ENCODE peak calls at places on chromosomes 11 and 22, in five cellular contexts. K is A549, Z is GM23248, L is sigmoid colon, X is fibroblast of lung. T is an unnamed sample.

GRCh38 chr22:30370681-30371080 is 13.9 kb downstream of the CCDC157 start:
- DNase-seq in L (no peak), X (no peak), K (no peak), Z (no peak), T (no peak)

GRCh38 chr22:30043181-30043580 is 37.1 kb upstream of the HORMAD2 start:
- DNase-seq in K (no peak), L (no peak), Z (no peak), X (no peak), T (no peak)

GRCh38 chr11:77421041-77421723 is 52.7 kb downstream of the PAK1 start:
- DNase-seq in L (no peak), Z (no peak), K (no peak), X (no peak), T (no peak)

GRCh38 chr11:5575159-5575558 is 5.5 kb upstream of the OR52B6 start:
- DNase-seq in X (no peak), K (no peak), L (no peak), Z (no peak), T (no peak)

GRCh38 chr11:117039897-117040296 is 58.3 kb downstream of the SIK3 start:
- DNase-seq in X (no peak), K (no peak), L (no peak), Z (peak; percentile 25), T (no peak)

GRCh38 chr22:42316988-42317387 is 46.5 kb upstream of the TCF20 start:
- DNase-seq in Z (peak; percentile 80), L (peak; percentile 87), X (no peak), K (no peak), T (peak; percentile 52)

GRCh38 chr11:67033661-67034166 is 10.8 kb downstream of the SYT12 start:
- DNase-seq in L (no peak), X (peak; percentile 93), Z (peak; percentile 97), K (no peak), T (peak; percentile 96)

GRCh38 chr11:63802637-63803414 is 10.4 kb upstream of the SPINDOC start:
- DNase-seq in L (no peak), K (peak; percentile 74), Z (peak; percentile 76), X (peak; percentile 61), T (peak; percentile 21)

GRCh38 chr11:33608386-33608785 is 92.2 kb downstream of the C11orf91 start:
- DNase-seq in L (no peak), Z (no peak), X (no peak), K (no peak), T (no peak)

DNA sequence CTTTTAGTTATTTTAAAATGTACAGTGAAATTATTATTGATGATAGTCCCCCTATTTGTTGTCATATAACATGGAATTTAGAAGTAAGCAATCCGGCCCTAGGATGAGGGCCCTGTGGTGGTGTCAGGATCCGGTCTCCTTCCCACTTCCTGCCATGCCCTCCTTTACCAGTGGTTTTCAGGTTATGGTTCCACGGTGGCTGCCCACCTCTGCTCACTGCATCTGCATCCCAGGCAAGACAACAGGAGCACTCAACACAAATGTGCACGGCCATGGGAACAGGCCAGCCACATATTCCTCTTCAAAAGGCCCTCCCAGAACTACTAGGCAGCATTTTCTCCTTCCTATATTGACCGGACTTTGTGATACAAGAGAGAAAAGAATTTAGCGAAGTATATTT is 1007.2 kb downstream of the TBC1D22A start:
- DNase-seq in X (no peak), Z (no peak), L (no peak), K (no peak), T (no peak)
- H3K4me3 ChIP-seq in X (no peak overlapping the region), Z (no peak overlapping the region), L (no peak overlapping the region), K (no peak overlapping the region), T (no peak overlapping the region)

GRCh38 chr11:61507962-61508824 is at the start of gene LRRC10B:
- DNase-seq in X (no peak), K (peak; percentile 36), L (no peak), Z (peak; percentile 49), T (no peak)

GRCh38 chr11:61510980-61511373 is 2.4 kb downstream of the LRRC10B start:
- DNase-seq in K (no peak), L (no peak), Z (no peak), X (no peak), T (no peak)

GRCh38 chr11:61510178-61510979 is 1.8 kb downstream of the LRRC10B start:
- DNase-seq in L (no peak), Z (no peak), X (no peak), K (no peak), T (no peak)

GRCh38 chr11:61511383-61511782 is 2.8 kb downstream of the LRRC10B start:
- DNase-seq in L (no peak), K (no peak), X (no peak), Z (no peak), T (no peak)

DNA sequence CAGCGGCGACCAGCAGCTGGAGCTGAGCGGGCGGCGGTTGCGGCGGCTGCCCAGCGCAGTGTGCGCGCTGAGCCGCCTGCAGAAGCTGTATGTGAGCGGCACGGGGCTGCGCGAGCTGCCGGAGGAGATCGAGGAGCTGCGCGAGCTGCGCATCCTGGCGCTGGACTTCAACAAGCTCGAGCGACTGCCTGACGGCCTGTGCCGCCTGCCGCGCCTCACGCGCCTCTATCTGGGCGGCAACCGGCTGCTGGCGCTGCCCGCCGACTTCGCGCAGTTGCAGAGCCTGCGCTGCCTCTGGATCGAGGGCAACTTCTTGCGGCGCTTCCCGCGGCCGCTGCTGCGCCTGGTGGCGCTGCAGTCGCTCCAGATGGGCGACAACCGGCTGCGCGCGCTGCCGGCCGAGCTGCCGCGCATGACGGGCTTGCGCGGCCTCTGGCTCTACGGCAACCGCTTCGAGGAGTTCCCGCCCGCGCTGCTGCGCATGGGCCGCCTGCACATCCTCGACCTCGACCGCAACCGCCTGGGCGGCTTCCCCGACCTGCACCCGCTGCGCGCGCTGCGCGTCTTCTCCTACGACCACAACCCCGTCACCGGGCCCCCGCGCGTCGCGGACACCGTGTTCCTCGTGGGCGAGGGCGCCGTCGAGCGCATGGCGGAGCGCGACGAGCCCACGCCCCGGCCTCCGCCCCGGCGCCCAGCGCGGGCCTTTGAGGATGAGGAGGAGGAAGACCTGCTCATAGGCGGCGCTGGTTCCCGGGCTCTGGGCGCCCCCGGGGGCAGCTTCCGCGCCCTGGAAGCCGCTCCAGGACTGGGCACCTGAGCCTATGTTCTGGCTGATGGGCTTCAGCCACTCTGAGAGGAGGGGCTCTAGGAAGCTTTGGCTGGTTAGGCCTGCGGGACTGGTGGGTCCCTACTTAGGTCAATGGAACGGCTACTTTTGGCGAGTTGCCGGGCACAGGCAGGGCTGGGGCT is 795 bp downstream of the LRRC10B start:
- DNase-seq in L (peak; percentile 74), Z (peak; percentile 85), X (peak; percentile 76), K (peak; percentile 90), T (peak; percentile 62)
- H3K4me3 ChIP-seq in L (peak overlapping the region; percentile 40), Z (peak overlapping the region; percentile 57), X (peak overlapping the region; percentile 35), K (peak overlapping the region; percentile 44), T (peak overlapping the region; percentile 33)

GRCh38 chr11:74004694-74005615 is 3.9 kb downstream of the UCP3 start:
- DNase-seq in Z (no peak), K (no peak), X (no peak), L (peak; percentile 52), T (no peak)
- H3K4me3 ChIP-seq in Z (no peak overlapping the region), K (no peak overlapping the region), X (no peak overlapping the region), L (no peak overlapping the region), T (no peak overlapping the region)

GRCh38 chr11:59654893-59655292 is 13.9 kb downstream of the PATL1 start:
- DNase-seq in K (no peak), X (no peak), L (no peak), Z (no peak), T (no peak)
- H3K4me3 ChIP-seq in K (no peak overlapping the region), X (no peak overlapping the region), L (no peak overlapping the region), Z (no peak overlapping the region), T (no peak overlapping the region)

GRCh38 chr11:61554172-61554988 is 26.5 kb downstream of the SYT7 start:
- DNase-seq in Z (no peak), X (no peak), L (no peak), K (no peak), T (no peak)
- H3K4me3 ChIP-seq in Z (no peak overlapping the region), X (no peak overlapping the region), L (no peak overlapping the region), K (no peak overlapping the region), T (no peak overlapping the region)

GRCh38 chr22:19169002-19169946 is 9.3 kb downstream of the SLC25A1 start:
- DNase-seq in Z (peak; percentile 41), L (no peak), X (no peak), K (no peak), T (no peak)
- H3K4me3 ChIP-seq in Z (peak overlapping the region; percentile 66), L (peak overlapping the region; percentile 21), X (peak overlapping the region; percentile 46), K (no peak overlapping the region), T (peak overlapping the region; percentile 37)

DNA sequence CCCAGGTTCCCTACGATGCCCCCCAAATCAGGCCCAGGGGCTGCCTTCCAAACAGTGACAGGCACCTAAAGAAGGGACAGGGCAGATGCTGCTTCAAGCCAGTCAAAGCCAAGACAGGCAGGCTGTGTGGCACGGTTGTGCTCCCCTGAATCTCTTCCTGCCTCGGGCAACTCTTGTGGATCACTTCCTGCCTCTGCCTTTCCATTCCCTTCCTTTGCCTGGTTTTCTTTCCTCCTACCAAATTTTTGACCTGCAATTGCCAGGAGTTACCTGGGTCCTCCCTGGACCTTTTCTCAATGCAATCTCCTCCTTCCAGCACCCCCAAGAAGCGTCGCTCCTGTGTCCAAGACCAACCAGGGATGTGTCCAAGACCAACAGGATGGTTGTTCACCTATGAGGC is 5.5 kb downstream of the C11orf16 start:
- DNase-seq in L (no peak), Z (no peak), X (no peak), K (no peak), T (no peak)
- H3K4me3 ChIP-seq in L (no peak overlapping the region), Z (no peak overlapping the region), X (no peak overlapping the region), K (no peak overlapping the region), T (no peak overlapping the region)

GRCh38 chr11:62677160-62677559 is 1.7 kb downstream of the UBXN1 start:
- DNase-seq in X (no peak), K (no peak), Z (no peak), L (no peak), T (no peak)
- H3K4me3 ChIP-seq in X (peak overlapping the region; percentile 25), K (no peak overlapping the region), Z (no peak overlapping the region), L (no peak overlapping the region), T (no peak overlapping the region)

T was measured in fibroblast of the aortic adventitia.